ENCODE peak calls at places on chromosomes 4 and X, in ten cellular contexts. K, X, L, P, J, F, M, A, B and N are unnamed samples.

GRCh38 chrX:12949927-12950656 is 24.8 kb upstream of the TMSB4X start:
- DNase-seq in K (no peak), X (peak), L (peak), P (peak), J (peak), F (peak), M (peak), A (no peak), B (peak), N (peak)

GRCh38 chr4:18616720-18617119 is 595.2 kb upstream of the LCORL start:
- DNase-seq in K (no peak), X (no peak), L (no peak), P (no peak), J (no peak), F (no peak), M (no peak), A (no peak), B (no peak), N (no peak)

GRCh38 chr4:152166567-152166966 is 369.3 kb downstream of the FBXW7 start:
- DNase-seq in K (no peak), X (no peak), L (peak), P (no peak), J (no peak), F (no peak), M (no peak), A (no peak), B (peak), N (no peak)

GRCh38 chr4:77172336-77172735 is 15.3 kb downstream of the CCNG2 start:
- DNase-seq in K (no peak), X (no peak), L (peak), P (peak), J (no peak), F (peak), M (no peak), A (no peak), B (peak), N (no peak)

GRCh38 chr4:147157860-147158701 is 212.4 kb upstream of the TTC29 start:
- DNase-seq in K (no peak), X (no peak), L (peak), P (peak), J (peak), F (peak), M (no peak), A (peak), B (peak), N (no peak)

GRCh38 chrX:38596939-38597338 is 35.6 kb downstream of the TSPAN7 start:
- DNase-seq in K (no peak), X (no peak), L (no peak), P (no peak), J (no peak), F (no peak), M (no peak), A (no peak), B (no peak), N (no peak)

GRCh38 chrX:24216827-24217226 is 67.3 kb downstream of the ZFX start:
- DNase-seq in K (no peak), X (no peak), L (no peak), P (no peak), J (no peak), F (no peak), M (no peak), A (no peak), B (no peak), N (no peak)

GRCh38 chrX:17403231-17403691 is 28.3 kb downstream of the NHS start:
- DNase-seq in K (no peak), X (no peak), L (no peak), P (no peak), J (no peak), F (no peak), M (no peak), A (no peak), B (no peak), N (no peak)

GRCh38 chr4:70670332-70671014 is 4.2 kb upstream of the JCHAIN start:
- DNase-seq in K (no peak), X (no peak), L (no peak), P (peak), J (no peak), F (peak), M (no peak), A (no peak), B (no peak), N (no peak)

GRCh38 chrX:2550288-2551020 is 49.7 kb upstream of the DHRSX start:
- DNase-seq in K (no peak), X (no peak), L (no peak), P (no peak), J (no peak), F (no peak), M (no peak), A (no peak), B (peak), N (no peak)

GRCh38 chr4:55397024-55397520 is 1.3 kb downstream of the TMEM165 start:
- DNase-seq in K (no peak), X (no peak), L (peak), P (no peak), J (no peak), F (peak), M (peak), A (no peak), B (peak), N (no peak)

GRCh38 chrX:133749951-133750350 is 235.4 kb downstream of the GPC3 start:
- DNase-seq in K (no peak), X (no peak), L (no peak), P (no peak), J (no peak), F (no peak), M (no peak), A (no peak), B (no peak), N (no peak)

GRCh38 chr4:151205722-151206121 is 71.2 kb upstream of the PRSS48 start:
- DNase-seq in K (no peak), X (no peak), L (no peak), P (no peak), J (no peak), F (no peak), M (no peak), A (no peak), B (no peak), N (no peak)

GRCh38 chr4:73967891-73968290 is 13.9 kb downstream of the PF4 start:
- DNase-seq in K (no peak), X (no peak), L (no peak), P (no peak), J (no peak), F (no peak), M (no peak), A (no peak), B (no peak), N (no peak)

GRCh38 chrX:18883234-18883960 is 100.5 kb downstream of the PHKA2 start:
- DNase-seq in K (no peak), X (no peak), L (no peak), P (no peak), J (peak), F (no peak), M (no peak), A (no peak), B (no peak), N (no peak)

GRCh38 chr4:15575951-15576350 is 79.2 kb downstream of the FBXL5 start:
- DNase-seq in K (no peak), X (no peak), L (no peak), P (no peak), J (no peak), F (peak), M (no peak), A (no peak), B (no peak), N (no peak)

GRCh38 chrX:118528089-118528753 is 32.6 kb downstream of the DOCK11 start:
- DNase-seq in K (no peak), X (no peak), L (no peak), P (no peak), J (no peak), F (no peak), M (no peak), A (no peak), B (no peak), N (no peak)

GRCh38 chr4:118849867-118850812 is 14.2 kb upstream of the SEC24D start:
- DNase-seq in K (no peak), X (no peak), L (peak), P (peak), J (no peak), F (no peak), M (no peak), A (no peak), B (peak), N (no peak)

GRCh38 chr4:26420903-26421302 is 69.4 kb downstream of the CCKAR start:
- DNase-seq in K (no peak), X (no peak), L (peak), P (peak), J (no peak), F (peak), M (no peak), A (no peak), B (peak), N (no peak)

GRCh38 chr4:152640058-152640921 is 39.5 kb downstream of the TMEM154 start:
- DNase-seq in K (no peak), X (no peak), L (peak), P (no peak), J (no peak), F (no peak), M (no peak), A (no peak), B (peak), N (no peak)

GRCh38 chrX:140050906-140051305 is 85.6 kb upstream of the CXorf66 start:
- DNase-seq in K (no peak), X (no peak), L (peak), P (peak), J (no peak), F (no peak), M (no peak), A (no peak), B (peak), N (no peak)

GRCh38 chr4:37446016-37446415 is 201.5 kb downstream of the NWD2 start:
- DNase-seq in K (no peak), X (no peak), L (no peak), P (no peak), J (no peak), F (peak), M (no peak), A (no peak), B (no peak), N (no peak)

GRCh38 chrX:145405012-145405411 is 157.7 kb downstream of the SPANXN1 start:
- DNase-seq in K (no peak), X (no peak), L (peak), P (peak), J (no peak), F (no peak), M (no peak), A (peak), B (peak), N (no peak)

GRCh38 chr4:1511441-1512041 is 105.3 kb upstream of the NKX1-1 start:
- DNase-seq in K (no peak), X (peak), L (peak), P (peak), J (peak), F (no peak), M (no peak), A (peak), B (no peak), N (peak)

GRCh38 chr4:13481569-13481968 is 2.6 kb downstream of the RAB28 start:
- DNase-seq in K (no peak), X (no peak), L (peak), P (peak), J (no peak), F (peak), M (no peak), A (no peak), B (peak), N (peak)

GRCh38 chr4:54186371-54186770 is 42.7 kb upstream of the PDGFRA start:
- DNase-seq in K (no peak), X (no peak), L (no peak), P (no peak), J (no peak), F (no peak), M (no peak), A (no peak), B (no peak), N (no peak)

GRCh38 chr4:147696866-147697265 is 12.9 kb upstream of the PRMT9 start:
- DNase-seq in K (no peak), X (no peak), L (no peak), P (no peak), J (no peak), F (no peak), M (no peak), A (no peak), B (no peak), N (no peak)

GRCh38 chr4:187668683-187669082 is 326.9 kb upstream of the ZFP42 start:
- DNase-seq in K (no peak), X (no peak), L (peak), P (peak), J (no peak), F (peak), M (no peak), A (no peak), B (peak), N (no peak)

GRCh38 chr4:124278477-124278876 is 434.1 kb downstream of the ANKRD50 start:
- DNase-seq in K (no peak), X (no peak), L (peak), P (peak), J (no peak), F (peak), M (no peak), A (no peak), B (peak), N (peak)

GRCh38 chrX:2870650-2871049 is 41.9 kb downstream of the GYG2 start:
- DNase-seq in K (no peak), X (no peak), L (no peak), P (no peak), J (no peak), F (no peak), M (no peak), A (no peak), B (no peak), N (no peak)